ENCODE peak calls at places on chromosomes 6 and 20, in four cellular contexts. E is neural progenitor cell, L is Karpas-422, A is mesenchymal stem cell. S is an unnamed sample.

GRCh38 chr20:58542411-58543095 is 27.4 kb upstream of the APCDD1L start:
- DNase-seq in E (no peak), L (no peak), A (peak; percentile 19), S (no peak)

GRCh38 chr6:108497883-108498282 is 62.8 kb upstream of the FOXO3 start:
- DNase-seq in E (peak; percentile 73), L (peak; percentile 84), A (peak; percentile 47), S (no peak)

GRCh38 chr6:146925846-146926245 is 278.4 kb upstream of the STXBP5 start:
- DNase-seq in E (no peak), L (no peak), A (no peak), S (no peak)

GRCh38 chr6:89148016-89148750 is 2.3 kb downstream of the PM20D2 start:
- DNase-seq in E (no peak), L (no peak), A (no peak), S (no peak)

GRCh38 chr20:51447097-51447764 is 95.3 kb downstream of the NFATC2 start:
- DNase-seq in E (peak; percentile 36), L (no peak), A (peak; percentile 93), S (no peak)

GRCh38 chr20:39983655-39984054 is 705.4 kb downstream of the MAFB start:
- DNase-seq in E (no peak), L (no peak), A (no peak), S (no peak)

GRCh38 chr6:159002432-159003160 is 2.6 kb upstream of the RSPH3 start:
- DNase-seq in E (no peak), L (no peak), A (peak; percentile 20), S (no peak)

GRCh38 chr20:17374086-17374485 is 147.2 kb downstream of the PCSK2 start:
- DNase-seq in E (no peak), L (no peak), A (no peak), S (no peak)

GRCh38 chr6:108559884-108560462 is 744 bp upstream of the FOXO3 start:
- DNase-seq in E (peak; percentile 82), L (no peak), A (peak; percentile 91), S (no peak)

GRCh38 chr6:129651291-129651691 is 58.7 kb downstream of the ARHGAP18 start:
- DNase-seq in E (no peak), L (no peak), A (peak; percentile 30), S (no peak)

GRCh38 chr6:16168121-16168520 is 39.2 kb downstream of the MYLIP start:
- DNase-seq in E (no peak), L (no peak), A (peak; percentile 40), S (no peak)

GRCh38 chr6:35079311-35080000 is 61.7 kb downstream of the TCP11 start:
- DNase-seq in E (no peak), L (no peak), A (no peak), S (no peak)

GRCh38 chr6:105507811-105508210 is 104.9 kb upstream of the PREP start:
- DNase-seq in E (no peak), L (no peak), A (peak; percentile 13), S (no peak)

GRCh38 chr20:62745279-62745958 is 36.8 kb downstream of the NTSR1 start:
- DNase-seq in E (no peak), L (no peak), A (no peak), S (no peak)

GRCh38 chr6:93580441-93580840 is 161.1 kb upstream of the EPHA7 start:
- DNase-seq in E (no peak), L (no peak), A (no peak), S (no peak)

GRCh38 chr20:549720-550496 is 6.3 kb upstream of the CSNK2A1 start:
- DNase-seq in E (no peak), L (peak; percentile 60), A (no peak), S (no peak)

GRCh38 chr6:33451606-33452005 is 2.8 kb upstream of the ZBTB9 start:
- DNase-seq in E (no peak), L (no peak), A (no peak), S (no peak)

GRCh38 chr6:33453361-33454008 is 891 bp upstream of the ZBTB9 start:
- DNase-seq in E (no peak), L (peak; percentile 56), A (no peak), S (no peak)

GRCh38 chr6:33450434-33450833 is 3.9 kb upstream of the ZBTB9 start:
- DNase-seq in E (no peak), L (no peak), A (no peak), S (no peak)

GRCh38 chr6:33454009-33454946 is at the start of gene ZBTB9:
- DNase-seq in E (peak; percentile 98), L (peak; percentile 98), A (peak; percentile 97), S (peak; percentile 81)

DNA sequence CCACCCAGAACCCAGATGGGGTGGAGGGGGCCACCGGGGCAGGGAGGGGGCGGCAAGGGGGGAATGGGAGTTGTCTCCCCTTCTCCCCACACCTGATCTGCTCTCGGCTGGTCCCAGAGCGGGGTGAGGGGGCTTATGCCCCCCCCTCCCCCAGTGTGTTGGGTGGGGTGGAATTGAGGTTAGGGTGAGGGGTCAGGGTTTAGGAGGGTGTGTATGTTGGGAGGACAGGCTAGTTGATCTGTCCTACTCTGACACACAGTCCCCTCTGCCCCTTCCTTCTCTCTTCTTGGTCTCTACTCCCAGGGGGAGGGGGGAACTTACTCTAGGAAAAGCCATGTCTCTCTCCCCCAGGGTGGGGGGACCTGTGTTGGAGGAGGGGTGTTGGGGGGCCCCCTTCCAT is 1.9 kb upstream of the ZBTB9 start:
- DNase-seq in E (no peak), L (no peak), A (no peak), S (no peak)
- H3K9ac ChIP-seq in E (no peak overlapping the region), L (peak overlapping the region; percentile 83), A (no peak overlapping the region), S (no peak overlapping the region)

GRCh38 chr6:23533311-23533710 is 592.7 kb upstream of the NRSN1 start:
- DNase-seq in E (no peak), L (no peak), A (no peak), S (no peak)

GRCh38 chr6:23531666-23532065 is 594.3 kb upstream of the NRSN1 start:
- DNase-seq in E (no peak), L (no peak), A (no peak), S (no peak)

GRCh38 chr6:23533954-23534725 is 591.9 kb upstream of the NRSN1 start:
- DNase-seq in E (no peak), L (no peak), A (no peak), S (no peak)

GRCh38 chr6:23529902-23530301 is 596.1 kb upstream of the NRSN1 start:
- DNase-seq in E (no peak), L (no peak), A (no peak), S (no peak)

GRCh38 chr6:23532227-23532626 is 593.8 kb upstream of the NRSN1 start:
- DNase-seq in E (no peak), L (no peak), A (no peak), S (no peak)
- H3K36me3 ChIP-seq in E (no peaks in the 10 kb centered on the region), L (no peaks in the 10 kb centered on the region), A (no peaks in the 10 kb centered on the region), S (no peaks in the 10 kb centered on the region)

GRCh38 chr6:7201444-7201731 is 93.6 kb downstream of the RREB1 start:
- DNase-seq in E (no peak), L (no peak), A (no peak), S (no peak)
- H3K9ac ChIP-seq in E (no peak overlapping the region), L (no peak overlapping the region), A (no peak overlapping the region), S (peak overlapping the region; percentile 70)

GRCh38 chr20:31680286-31681127 is 42.2 kb downstream of the BCL2L1 start:
- DNase-seq in E (no peak), L (no peak), A (no peak), S (no peak)
- H3K36me3 ChIP-seq in E (no peaks in the 10 kb centered on the region), L (no peaks in the 10 kb centered on the region), A (peaks cover 84% of the 10 kb centered on the region), S (peaks cover 46% of the 10 kb centered on the region)

DNA sequence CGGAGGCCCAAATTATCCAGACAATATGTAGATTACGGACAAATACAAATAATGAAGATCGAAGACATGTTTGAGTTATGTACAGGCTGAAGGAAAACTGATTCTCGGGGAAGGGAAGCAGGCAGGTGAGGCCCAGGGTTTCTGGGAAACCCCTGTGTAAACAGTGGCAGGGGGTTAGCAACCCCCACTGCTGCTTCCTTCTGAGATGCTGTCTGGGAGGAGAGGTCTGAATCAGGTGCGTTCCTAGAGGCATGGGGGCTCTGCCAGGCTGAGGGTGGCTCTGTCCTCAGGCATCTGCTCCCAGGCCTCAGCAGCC is 7.2 kb upstream of the MDGA1 start:
- DNase-seq in E (no peak), L (no peak), A (no peak), S (no peak)
- H3K9ac ChIP-seq in E (no peak overlapping the region), L (peak overlapping the region; percentile 37), A (peak overlapping the region; percentile 91), S (no peak overlapping the region)

DNA sequence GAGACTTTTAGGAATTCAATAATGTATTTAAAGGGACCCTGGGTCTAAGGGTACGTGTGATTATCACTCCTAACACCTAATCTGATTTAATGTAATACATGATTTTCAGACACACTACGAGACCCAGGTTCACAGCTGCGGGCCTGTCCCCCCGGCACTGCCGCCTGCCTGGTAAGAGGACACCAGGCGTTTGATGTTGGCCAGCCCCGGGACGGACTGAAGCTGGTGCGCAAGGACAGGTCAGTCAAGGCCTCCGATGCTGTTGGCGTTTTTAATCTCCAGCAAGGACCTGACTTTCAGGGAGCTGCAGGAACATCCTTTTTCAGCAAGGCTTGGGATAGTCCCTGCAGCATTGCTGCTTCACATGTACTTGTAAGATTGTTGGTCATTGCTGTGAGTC is 58.2 kb downstream of the IGF2R start:
- DNase-seq in E (no peak), L (no peak), A (no peak), S (no peak)
- H3K36me3 ChIP-seq in E (no peaks in the 10 kb centered on the region), L (no peaks in the 10 kb centered on the region), A (peaks cover 77% of the 10 kb centered on the region), S (peaks cover 24% of the 10 kb centered on the region)

GRCh38 chr6:169450097-169450496 is 196.5 kb upstream of the THBS2 start:
- DNase-seq in E (peak; percentile 36), L (no peak), A (no peak), S (no peak)

GRCh38 chr6:169453221-169453620 is 199.6 kb upstream of the THBS2 start:
- DNase-seq in E (no peak), L (no peak), A (no peak), S (no peak)

GRCh38 chr6:169452869-169453186 is 199.2 kb upstream of the THBS2 start:
- DNase-seq in E (no peak), L (no peak), A (no peak), S (no peak)

GRCh38 chr6:169452117-169452868 is 198.6 kb upstream of the THBS2 start:
- DNase-seq in E (no peak), L (no peak), A (no peak), S (no peak)

DNA sequence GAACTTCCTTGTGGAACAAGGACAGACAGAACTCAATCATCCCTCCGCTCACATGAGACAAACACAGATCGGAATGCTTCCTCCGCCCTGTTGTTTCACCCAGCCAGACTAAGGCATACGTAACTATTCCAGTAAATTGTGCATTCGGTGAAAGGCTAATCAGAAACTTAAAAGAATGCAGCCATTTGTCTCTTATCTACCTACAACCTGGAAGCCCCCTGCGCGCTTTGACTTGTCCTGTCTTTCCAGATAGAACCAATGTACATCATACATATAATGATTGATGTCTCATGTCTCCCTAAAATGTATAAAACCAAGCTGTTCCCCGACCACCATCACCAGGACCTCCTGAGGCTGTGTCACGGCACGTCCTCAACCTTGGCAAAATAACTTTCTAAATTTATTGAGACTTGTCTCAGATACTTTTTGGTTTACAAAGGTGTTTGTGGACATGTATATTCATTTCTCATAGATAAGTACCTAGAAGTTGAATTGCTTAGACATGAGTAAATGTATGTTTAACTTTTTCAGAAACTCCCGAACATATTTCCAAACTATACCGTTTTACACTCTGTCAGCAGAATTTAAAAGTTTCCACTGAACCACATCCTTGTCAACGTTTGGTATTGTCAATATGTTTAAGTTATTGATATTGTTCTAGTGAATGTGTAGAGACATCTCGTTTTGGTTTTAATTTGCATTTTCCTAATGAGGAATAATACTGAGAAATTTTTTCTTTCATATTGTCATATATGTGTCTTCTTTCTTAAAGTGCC is 197.6 kb upstream of the THBS2 start:
- DNase-seq in E (no peak), L (no peak), A (no peak), S (no peak)
- H3K9ac ChIP-seq in E (no peak overlapping the region), L (no peak overlapping the region), A (peak overlapping the region; percentile 88), S (peak overlapping the region; percentile 73)

GRCh38 chr6:110621061-110621460 is 144.6 kb upstream of the SLC22A16 start:
- DNase-seq in E (no peak), L (no peak), A (no peak), S (no peak)
- H3K36me3 ChIP-seq in E (peaks cover 6% of the 10 kb centered on the region), L (no peaks in the 10 kb centered on the region), A (peaks cover 47% of the 10 kb centered on the region), S (no peaks in the 10 kb centered on the region)